ENCODE peak calls at places on chromosomes 4 and X, in nine cellular contexts. One of them, this sample, is unnamed. For H3K36me3, the result is how much of the 10 kb centered on the place peaks cover.

GRCh38 chr4:57136281-57136680 is 26.1 kb upstream of the IGFBP7 start:
- DNase-seq in naive thymus-derived CD4-positive, alpha-beta T cell: no peak
- DNase-seq in body of pancreas: no peak
- DNase-seq in Karpas-422: no peak
- DNase-seq in kidney epithelial cell: no peak
- DNase-seq in breast epithelium: no peak
- DNase-seq in vagina: no peak
- DNase-seq in cardiac muscle cell: no peak
- DNase-seq in WERI-Rb-1: no peak
- DNase-seq in this sample: no peak

GRCh38 chr4:188647820-188648380 is 508.7 kb downstream of the TRIML1 start:
- DNase-seq in naive thymus-derived CD4-positive, alpha-beta T cell: no peak
- DNase-seq in body of pancreas: no peak
- DNase-seq in Karpas-422: no peak
- DNase-seq in kidney epithelial cell: no peak
- DNase-seq in breast epithelium: no peak
- DNase-seq in vagina: no peak
- DNase-seq in cardiac muscle cell: no peak
- DNase-seq in WERI-Rb-1: no peak
- DNase-seq in this sample: peak

GRCh38 chrX:5646818-5647217 is 581.8 kb downstream of the NLGN4X start:
- DNase-seq in naive thymus-derived CD4-positive, alpha-beta T cell: no peak
- DNase-seq in body of pancreas: no peak
- DNase-seq in Karpas-422: peak
- DNase-seq in kidney epithelial cell: no peak
- DNase-seq in breast epithelium: no peak
- DNase-seq in vagina: no peak
- DNase-seq in cardiac muscle cell: no peak
- DNase-seq in WERI-Rb-1: no peak
- DNase-seq in this sample: no peak

GRCh38 chr4:81407726-81408125 is 64.0 kb downstream of the RASGEF1B start:
- DNase-seq in naive thymus-derived CD4-positive, alpha-beta T cell: no peak
- DNase-seq in body of pancreas: no peak
- DNase-seq in Karpas-422: no peak
- DNase-seq in kidney epithelial cell: no peak
- DNase-seq in breast epithelium: no peak
- DNase-seq in vagina: no peak
- DNase-seq in cardiac muscle cell: no peak
- DNase-seq in WERI-Rb-1: no peak
- DNase-seq in this sample: no peak

GRCh38 chr4:2977116-2978097 is 14.0 kb downstream of the GRK4 start:
- DNase-seq in naive thymus-derived CD4-positive, alpha-beta T cell: no peak
- DNase-seq in body of pancreas: no peak
- DNase-seq in Karpas-422: no peak
- DNase-seq in kidney epithelial cell: no peak
- DNase-seq in breast epithelium: no peak
- DNase-seq in vagina: no peak
- DNase-seq in cardiac muscle cell: peak
- DNase-seq in WERI-Rb-1: no peak
- DNase-seq in this sample: peak

GRCh38 chrX:36199926-36200325 is 280.4 kb downstream of the CFAP47 start:
- DNase-seq in naive thymus-derived CD4-positive, alpha-beta T cell: no peak
- DNase-seq in body of pancreas: no peak
- DNase-seq in Karpas-422: no peak
- DNase-seq in kidney epithelial cell: no peak
- DNase-seq in breast epithelium: no peak
- DNase-seq in vagina: no peak
- DNase-seq in cardiac muscle cell: no peak
- DNase-seq in WERI-Rb-1: no peak
- DNase-seq in this sample: no peak

GRCh38 chr4:152063301-152064235 is 302.8 kb upstream of the GATB start:
- DNase-seq in naive thymus-derived CD4-positive, alpha-beta T cell: peak
- DNase-seq in body of pancreas: peak
- DNase-seq in Karpas-422: no peak
- DNase-seq in kidney epithelial cell: no peak
- DNase-seq in breast epithelium: no peak
- DNase-seq in vagina: no peak
- DNase-seq in cardiac muscle cell: no peak
- DNase-seq in WERI-Rb-1: no peak
- DNase-seq in this sample: peak

GRCh38 chr4:9685692-9686091 is 95.7 kb upstream of the DRD5 start:
- DNase-seq in naive thymus-derived CD4-positive, alpha-beta T cell: no peak
- DNase-seq in body of pancreas: no peak
- DNase-seq in Karpas-422: no peak
- DNase-seq in kidney epithelial cell: no peak
- DNase-seq in breast epithelium: no peak
- DNase-seq in vagina: no peak
- DNase-seq in cardiac muscle cell: no peak
- DNase-seq in WERI-Rb-1: peak
- DNase-seq in this sample: no peak

GRCh38 chr4:1992468-1993168 is 16.2 kb downstream of the NELFA start:
- DNase-seq in naive thymus-derived CD4-positive, alpha-beta T cell: no peak
- DNase-seq in body of pancreas: no peak
- DNase-seq in Karpas-422: no peak
- DNase-seq in kidney epithelial cell: no peak
- DNase-seq in breast epithelium: no peak
- DNase-seq in vagina: no peak
- DNase-seq in cardiac muscle cell: no peak
- DNase-seq in WERI-Rb-1: no peak
- DNase-seq in this sample: no peak

GRCh38 chr4:65600656-65601055 is 69.6 kb downstream of the EPHA5 start:
- DNase-seq in naive thymus-derived CD4-positive, alpha-beta T cell: no peak
- DNase-seq in body of pancreas: no peak
- DNase-seq in Karpas-422: no peak
- DNase-seq in kidney epithelial cell: no peak
- DNase-seq in breast epithelium: no peak
- DNase-seq in vagina: no peak
- DNase-seq in cardiac muscle cell: no peak
- DNase-seq in WERI-Rb-1: no peak
- DNase-seq in this sample: peak

GRCh38 chr4:136985683-136986082 is 546.6 kb downstream of the PCDH18 start:
- DNase-seq in naive thymus-derived CD4-positive, alpha-beta T cell: no peak
- DNase-seq in body of pancreas: no peak
- DNase-seq in Karpas-422: no peak
- DNase-seq in kidney epithelial cell: no peak
- DNase-seq in breast epithelium: no peak
- DNase-seq in vagina: no peak
- DNase-seq in cardiac muscle cell: no peak
- DNase-seq in WERI-Rb-1: no peak
- DNase-seq in this sample: peak

GRCh38 chr4:17059192-17059634 is 160.8 kb upstream of the LDB2 start:
- DNase-seq in naive thymus-derived CD4-positive, alpha-beta T cell: no peak
- DNase-seq in body of pancreas: peak
- DNase-seq in Karpas-422: no peak
- DNase-seq in kidney epithelial cell: no peak
- DNase-seq in breast epithelium: no peak
- DNase-seq in vagina: no peak
- DNase-seq in cardiac muscle cell: no peak
- DNase-seq in WERI-Rb-1: no peak
- DNase-seq in this sample: peak

GRCh38 chrX:15016051-15016450 is 142.8 kb downstream of the MOSPD2 start:
- DNase-seq in naive thymus-derived CD4-positive, alpha-beta T cell: no peak
- DNase-seq in body of pancreas: no peak
- DNase-seq in Karpas-422: no peak
- DNase-seq in kidney epithelial cell: no peak
- DNase-seq in breast epithelium: no peak
- DNase-seq in vagina: no peak
- DNase-seq in cardiac muscle cell: no peak
- DNase-seq in WERI-Rb-1: no peak
- DNase-seq in this sample: no peak

GRCh38 chr4:153602758-153603157 is 81.3 kb upstream of the TLR2 start:
- DNase-seq in naive thymus-derived CD4-positive, alpha-beta T cell: no peak
- DNase-seq in body of pancreas: no peak
- DNase-seq in Karpas-422: no peak
- DNase-seq in kidney epithelial cell: no peak
- DNase-seq in breast epithelium: no peak
- DNase-seq in vagina: no peak
- DNase-seq in cardiac muscle cell: no peak
- DNase-seq in WERI-Rb-1: no peak
- DNase-seq in this sample: no peak

GRCh38 chr4:153603835-153604234 is 80.2 kb upstream of the TLR2 start:
- DNase-seq in naive thymus-derived CD4-positive, alpha-beta T cell: no peak
- DNase-seq in body of pancreas: no peak
- DNase-seq in Karpas-422: no peak
- DNase-seq in kidney epithelial cell: no peak
- DNase-seq in breast epithelium: no peak
- DNase-seq in vagina: no peak
- DNase-seq in cardiac muscle cell: no peak
- DNase-seq in WERI-Rb-1: no peak
- DNase-seq in this sample: no peak

GRCh38 chr4:153603258-153603657 is 80.8 kb upstream of the TLR2 start:
- DNase-seq in naive thymus-derived CD4-positive, alpha-beta T cell: no peak
- DNase-seq in body of pancreas: no peak
- DNase-seq in Karpas-422: no peak
- DNase-seq in kidney epithelial cell: no peak
- DNase-seq in breast epithelium: no peak
- DNase-seq in vagina: no peak
- DNase-seq in cardiac muscle cell: no peak
- DNase-seq in WERI-Rb-1: no peak
- DNase-seq in this sample: no peak
- H3K36me3 ChIP-seq in naive thymus-derived CD4-positive, alpha-beta T cell: under half
- H3K36me3 ChIP-seq in body of pancreas: under half
- H3K36me3 ChIP-seq in Karpas-422: under half
- H3K36me3 ChIP-seq in kidney epithelial cell: under half
- H3K36me3 ChIP-seq in breast epithelium: under half
- H3K36me3 ChIP-seq in vagina: under half
- H3K36me3 ChIP-seq in cardiac muscle cell: under half
- H3K36me3 ChIP-seq in WERI-Rb-1: under half
- H3K36me3 ChIP-seq in this sample: under half

GRCh38 chrX:44876767-44877166 is 3.8 kb downstream of the KDM6A start:
- DNase-seq in naive thymus-derived CD4-positive, alpha-beta T cell: no peak
- DNase-seq in body of pancreas: no peak
- DNase-seq in Karpas-422: no peak
- DNase-seq in kidney epithelial cell: no peak
- DNase-seq in breast epithelium: no peak
- DNase-seq in vagina: no peak
- DNase-seq in cardiac muscle cell: no peak
- DNase-seq in WERI-Rb-1: no peak
- DNase-seq in this sample: no peak

GRCh38 chrX:44878780-44879179 is 5.8 kb downstream of the KDM6A start:
- DNase-seq in naive thymus-derived CD4-positive, alpha-beta T cell: no peak
- DNase-seq in body of pancreas: no peak
- DNase-seq in Karpas-422: no peak
- DNase-seq in kidney epithelial cell: no peak
- DNase-seq in breast epithelium: no peak
- DNase-seq in vagina: no peak
- DNase-seq in cardiac muscle cell: no peak
- DNase-seq in WERI-Rb-1: no peak
- DNase-seq in this sample: no peak

GRCh38 chrX:44884944-44885343 is 12.0 kb downstream of the KDM6A start:
- DNase-seq in naive thymus-derived CD4-positive, alpha-beta T cell: no peak
- DNase-seq in body of pancreas: no peak
- DNase-seq in Karpas-422: no peak
- DNase-seq in kidney epithelial cell: no peak
- DNase-seq in breast epithelium: no peak
- DNase-seq in vagina: no peak
- DNase-seq in cardiac muscle cell: no peak
- DNase-seq in WERI-Rb-1: no peak
- DNase-seq in this sample: no peak

GRCh38 chrX:44882635-44883034 is 9.6 kb downstream of the KDM6A start:
- DNase-seq in naive thymus-derived CD4-positive, alpha-beta T cell: no peak
- DNase-seq in body of pancreas: no peak
- DNase-seq in Karpas-422: no peak
- DNase-seq in kidney epithelial cell: no peak
- DNase-seq in breast epithelium: no peak
- DNase-seq in vagina: no peak
- DNase-seq in cardiac muscle cell: no peak
- DNase-seq in WERI-Rb-1: no peak
- DNase-seq in this sample: no peak

GRCh38 chrX:44881549-44881948 is 8.6 kb downstream of the KDM6A start:
- DNase-seq in naive thymus-derived CD4-positive, alpha-beta T cell: no peak
- DNase-seq in body of pancreas: no peak
- DNase-seq in Karpas-422: no peak
- DNase-seq in kidney epithelial cell: no peak
- DNase-seq in breast epithelium: no peak
- DNase-seq in vagina: no peak
- DNase-seq in cardiac muscle cell: no peak
- DNase-seq in WERI-Rb-1: no peak
- DNase-seq in this sample: no peak
- H3K36me3 ChIP-seq in naive thymus-derived CD4-positive, alpha-beta T cell: under half
- H3K36me3 ChIP-seq in body of pancreas: under half
- H3K36me3 ChIP-seq in Karpas-422: under half
- H3K36me3 ChIP-seq in kidney epithelial cell: under half
- H3K36me3 ChIP-seq in breast epithelium: under half
- H3K36me3 ChIP-seq in vagina: under half
- H3K36me3 ChIP-seq in cardiac muscle cell: under half
- H3K36me3 ChIP-seq in WERI-Rb-1: under half
- H3K36me3 ChIP-seq in this sample: under half

DNA sequence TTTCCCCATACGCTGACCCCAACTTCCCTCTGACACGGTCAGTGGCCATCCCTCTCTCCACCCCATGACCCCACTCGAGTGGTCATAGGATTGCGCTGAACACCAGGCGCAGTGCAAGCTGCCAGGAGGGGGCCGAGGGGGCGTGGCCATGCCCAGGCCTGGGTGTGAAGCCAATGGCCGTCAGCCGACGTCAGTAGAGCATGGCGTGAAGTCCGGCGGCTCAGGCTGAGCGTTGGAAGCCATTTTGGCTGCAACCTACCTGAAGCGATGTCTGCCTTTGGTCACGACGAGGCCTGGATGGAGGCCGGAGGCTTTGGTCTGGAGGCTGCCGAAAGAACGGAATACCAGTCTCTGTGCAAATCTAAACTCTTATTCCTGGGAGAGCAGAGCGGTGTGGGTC is at the start of gene RAB41:
- DNase-seq in naive thymus-derived CD4-positive, alpha-beta T cell: no peak
- DNase-seq in body of pancreas: no peak
- DNase-seq in Karpas-422: no peak
- DNase-seq in kidney epithelial cell: no peak
- DNase-seq in breast epithelium: no peak
- DNase-seq in vagina: no peak
- DNase-seq in cardiac muscle cell: no peak
- DNase-seq in WERI-Rb-1: no peak
- DNase-seq in this sample: no peak
- H3K36me3 ChIP-seq in naive thymus-derived CD4-positive, alpha-beta T cell: under half
- H3K36me3 ChIP-seq in body of pancreas: under half
- H3K36me3 ChIP-seq in Karpas-422: under half
- H3K36me3 ChIP-seq in kidney epithelial cell: under half
- H3K36me3 ChIP-seq in breast epithelium: under half
- H3K36me3 ChIP-seq in vagina: under half
- H3K36me3 ChIP-seq in cardiac muscle cell: under half
- H3K36me3 ChIP-seq in WERI-Rb-1: under half
- H3K36me3 ChIP-seq in this sample: under half

GRCh38 chrX:3631196-3631595 is 82.3 kb downstream of the PRKX start:
- DNase-seq in naive thymus-derived CD4-positive, alpha-beta T cell: no peak
- DNase-seq in body of pancreas: no peak
- DNase-seq in Karpas-422: no peak
- DNase-seq in kidney epithelial cell: no peak
- DNase-seq in breast epithelium: no peak
- DNase-seq in vagina: peak
- DNase-seq in cardiac muscle cell: no peak
- DNase-seq in WERI-Rb-1: no peak
- DNase-seq in this sample: no peak

DNA sequence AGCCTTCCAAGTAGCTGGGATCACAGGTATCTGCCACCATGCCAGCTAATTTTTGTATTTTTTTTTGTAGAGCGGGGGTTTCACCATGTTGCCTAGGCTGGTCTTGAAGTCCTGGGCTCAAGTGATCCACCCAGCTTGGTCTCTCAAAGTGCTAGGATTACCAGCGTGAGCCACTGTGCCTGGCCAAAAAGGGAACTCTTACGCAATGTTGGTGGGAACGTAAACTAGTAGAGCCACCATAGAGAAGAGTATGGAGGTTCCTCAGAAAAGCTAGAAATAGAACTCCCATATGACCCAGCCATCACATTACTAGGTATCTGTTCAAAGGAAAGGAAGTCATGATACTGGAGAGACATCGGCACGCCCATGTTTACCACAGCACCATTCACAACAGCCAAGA is 85.9 kb downstream of the PRKX start:
- DNase-seq in naive thymus-derived CD4-positive, alpha-beta T cell: no peak
- DNase-seq in body of pancreas: no peak
- DNase-seq in Karpas-422: no peak
- DNase-seq in kidney epithelial cell: no peak
- DNase-seq in breast epithelium: no peak
- DNase-seq in vagina: no peak
- DNase-seq in cardiac muscle cell: no peak
- DNase-seq in WERI-Rb-1: no peak
- DNase-seq in this sample: no peak
- H3K36me3 ChIP-seq in naive thymus-derived CD4-positive, alpha-beta T cell: under half
- H3K36me3 ChIP-seq in body of pancreas: under half
- H3K36me3 ChIP-seq in Karpas-422: under half
- H3K36me3 ChIP-seq in kidney epithelial cell: under half
- H3K36me3 ChIP-seq in breast epithelium: under half
- H3K36me3 ChIP-seq in vagina: under half
- H3K36me3 ChIP-seq in cardiac muscle cell: under half
- H3K36me3 ChIP-seq in WERI-Rb-1: under half
- H3K36me3 ChIP-seq in this sample: under half